ENCODE peak calls at places on chromosomes 1 and 21, in seven cellular contexts. One of them, this sample, is unnamed.

GRCh38 chr21:34191876-34192275 is 118.5 kb downstream of the MRPS6 start:
- DNase-seq in K562: no peak
- DNase-seq in A549: no peak
- DNase-seq in GM12878: no peak
- DNase-seq in HCT116: no peak
- DNase-seq in HL-60: no peak
- DNase-seq in GM23338: no peak
- DNase-seq in this sample: no peak

GRCh38 chr1:159469921-159470595 is 30.5 kb downstream of the OR10J1 start:
- DNase-seq in GM12878: no peak
- DNase-seq in HL-60: no peak
- DNase-seq in HCT116: no peak
- DNase-seq in A549: no peak
- DNase-seq in K562: no peak
- DNase-seq in GM23338: no peak
- DNase-seq in this sample: no peak

GRCh38 chr1:113980120-113980519 is 846 bp downstream of the OLFML3 start:
- DNase-seq in K562: no peak
- DNase-seq in HCT116: no peak
- DNase-seq in A549: no peak
- DNase-seq in GM23338: no peak
- DNase-seq in HL-60: no peak
- DNase-seq in GM12878: no peak
- DNase-seq in this sample: no peak

GRCh38 chr1:21270086-21270689 is 20.1 kb downstream of the ECE1 start:
- DNase-seq in A549: peak
- DNase-seq in GM23338: peak
- DNase-seq in GM12878: peak
- DNase-seq in HL-60: peak
- DNase-seq in HCT116: peak
- DNase-seq in K562: peak
- DNase-seq in this sample: peak

GRCh38 chr1:20216574-20216973 is 30.3 kb upstream of the PLA2G2C start:
- DNase-seq in HCT116: peak
- DNase-seq in K562: peak
- DNase-seq in GM12878: no peak
- DNase-seq in GM23338: peak
- DNase-seq in HL-60: no peak
- DNase-seq in A549: no peak
- DNase-seq in this sample: no peak

GRCh38 chr1:240797050-240797449 is 185.1 kb upstream of the GREM2 start:
- DNase-seq in GM12878: no peak
- DNase-seq in A549: peak
- DNase-seq in HCT116: no peak
- DNase-seq in GM23338: no peak
- DNase-seq in K562: no peak
- DNase-seq in HL-60: no peak
- DNase-seq in this sample: no peak

GRCh38 chr1:197921235-197922069 is 4.3 kb downstream of the LHX9 start:
- DNase-seq in A549: no peak
- DNase-seq in HCT116: no peak
- DNase-seq in GM12878: no peak
- DNase-seq in HL-60: no peak
- DNase-seq in GM23338: peak
- DNase-seq in K562: no peak
- DNase-seq in this sample: no peak

GRCh38 chr1:21568006-21568746 is 59.0 kb downstream of the ALPL start:
- DNase-seq in GM23338: no peak
- DNase-seq in HCT116: no peak
- DNase-seq in HL-60: no peak
- DNase-seq in A549: no peak
- DNase-seq in K562: no peak
- DNase-seq in GM12878: no peak
- DNase-seq in this sample: no peak

GRCh38 chr1:203167026-203167912 is 8.4 kb downstream of the MYBPH start:
- DNase-seq in GM23338: peak
- DNase-seq in HL-60: no peak
- DNase-seq in GM12878: no peak
- DNase-seq in A549: no peak
- DNase-seq in K562: no peak
- DNase-seq in HCT116: no peak
- DNase-seq in this sample: no peak

GRCh38 chr1:59096501-59096900 is 200.4 kb upstream of the FGGY start:
- DNase-seq in A549: no peak
- DNase-seq in GM12878: no peak
- DNase-seq in GM23338: no peak
- DNase-seq in K562: peak
- DNase-seq in HL-60: no peak
- DNase-seq in HCT116: no peak
- DNase-seq in this sample: no peak

GRCh38 chr1:165117482-165117881 is 239.0 kb downstream of the LMX1A start:
- DNase-seq in A549: no peak
- DNase-seq in GM12878: no peak
- DNase-seq in HCT116: no peak
- DNase-seq in HL-60: no peak
- DNase-seq in K562: no peak
- DNase-seq in GM23338: peak
- DNase-seq in this sample: no peak

GRCh38 chr1:7425771-7426170 is 345.3 kb upstream of the VAMP3 start:
- DNase-seq in K562: no peak
- DNase-seq in GM12878: no peak
- DNase-seq in GM23338: no peak
- DNase-seq in HL-60: no peak
- DNase-seq in A549: no peak
- DNase-seq in HCT116: no peak
- DNase-seq in this sample: no peak

GRCh38 chr1:31679676-31680230 is 24.1 kb downstream of the COL16A1 start:
- DNase-seq in K562: no peak
- DNase-seq in HL-60: no peak
- DNase-seq in HCT116: no peak
- DNase-seq in GM23338: peak
- DNase-seq in GM12878: no peak
- DNase-seq in A549: no peak
- DNase-seq in this sample: no peak

GRCh38 chr1:156592158-156592909 is 758 bp downstream of the NAXE start:
- DNase-seq in K562: no peak
- DNase-seq in A549: no peak
- DNase-seq in GM12878: no peak
- DNase-seq in GM23338: peak
- DNase-seq in HCT116: no peak
- DNase-seq in HL-60: no peak
- DNase-seq in this sample: no peak

GRCh38 chr1:205455581-205456382 is at the start of gene BLACAT1:
- DNase-seq in GM23338: peak
- DNase-seq in HCT116: no peak
- DNase-seq in K562: no peak
- DNase-seq in GM12878: no peak
- DNase-seq in HL-60: no peak
- DNase-seq in A549: no peak
- DNase-seq in this sample: no peak

GRCh38 chr1:222284466-222284865 is 263.4 kb downstream of the HHIPL2 start:
- DNase-seq in HL-60: no peak
- DNase-seq in HCT116: no peak
- DNase-seq in GM23338: no peak
- DNase-seq in GM12878: no peak
- DNase-seq in A549: no peak
- DNase-seq in K562: no peak
- DNase-seq in this sample: no peak

GRCh38 chr1:99877568-99877967 is 27.4 kb downstream of the AGL start:
- DNase-seq in K562: peak
- DNase-seq in HCT116: no peak
- DNase-seq in GM12878: no peak
- DNase-seq in GM23338: no peak
- DNase-seq in A549: no peak
- DNase-seq in HL-60: no peak
- DNase-seq in this sample: no peak

GRCh38 chr1:171674443-171675405 is 22.2 kb upstream of the MYOC start:
- DNase-seq in HCT116: no peak
- DNase-seq in GM12878: no peak
- DNase-seq in HL-60: no peak
- DNase-seq in K562: no peak
- DNase-seq in A549: no peak
- DNase-seq in GM23338: no peak
- DNase-seq in this sample: no peak

GRCh38 chr1:45643978-45644377 is 20.1 kb upstream of the CCDC17 start:
- DNase-seq in GM12878: no peak
- DNase-seq in HCT116: peak
- DNase-seq in GM23338: peak
- DNase-seq in K562: no peak
- DNase-seq in A549: no peak
- DNase-seq in HL-60: no peak
- DNase-seq in this sample: no peak

GRCh38 chr1:150186789-150187559 is 37.3 kb downstream of the PLEKHO1 start:
- DNase-seq in HCT116: peak
- DNase-seq in A549: peak
- DNase-seq in K562: peak
- DNase-seq in HL-60: peak
- DNase-seq in GM12878: no peak
- DNase-seq in GM23338: peak
- DNase-seq in this sample: peak

GRCh38 chr1:21152423-21153100 is 24.1 kb downstream of the EIF4G3 start:
- DNase-seq in GM12878: no peak
- DNase-seq in HL-60: no peak
- DNase-seq in A549: no peak
- DNase-seq in HCT116: no peak
- DNase-seq in GM23338: no peak
- DNase-seq in K562: no peak
- DNase-seq in this sample: no peak

GRCh38 chr1:196063307-196063706 is 544.9 kb downstream of the KCNT2 start:
- DNase-seq in HCT116: peak
- DNase-seq in A549: no peak
- DNase-seq in HL-60: no peak
- DNase-seq in GM23338: no peak
- DNase-seq in GM12878: no peak
- DNase-seq in K562: no peak
- DNase-seq in this sample: no peak

GRCh38 chr1:196060539-196060938 is 547.7 kb downstream of the KCNT2 start:
- DNase-seq in HCT116: no peak
- DNase-seq in HL-60: no peak
- DNase-seq in GM12878: no peak
- DNase-seq in GM23338: no peak
- DNase-seq in A549: no peak
- DNase-seq in K562: no peak
- DNase-seq in this sample: no peak

GRCh38 chr1:196059210-196059609 is 549.0 kb downstream of the KCNT2 start:
- DNase-seq in HCT116: no peak
- DNase-seq in GM23338: no peak
- DNase-seq in GM12878: no peak
- DNase-seq in K562: peak
- DNase-seq in HL-60: no peak
- DNase-seq in A549: no peak
- DNase-seq in this sample: no peak

GRCh38 chr1:196063952-196064351 is 544.3 kb downstream of the KCNT2 start:
- DNase-seq in GM12878: no peak
- DNase-seq in K562: no peak
- DNase-seq in HL-60: no peak
- DNase-seq in HCT116: no peak
- DNase-seq in A549: no peak
- DNase-seq in GM23338: no peak
- DNase-seq in this sample: no peak
- H3K27ac ChIP-seq in GM12878: no peak
- H3K27ac ChIP-seq in K562: no peak
- H3K27ac ChIP-seq in HL-60: no peak
- H3K27ac ChIP-seq in HCT116: no peak
- H3K27ac ChIP-seq in A549: peak
- H3K27ac ChIP-seq in GM23338: no peak
- H3K27ac ChIP-seq in this sample: no peak

GRCh38 chr1:56525463-56526155 is 53.8 kb downstream of the PLPP3 start:
- DNase-seq in GM12878: peak
- DNase-seq in HL-60: peak
- DNase-seq in A549: no peak
- DNase-seq in K562: no peak
- DNase-seq in HCT116: no peak
- DNase-seq in GM23338: no peak
- DNase-seq in this sample: no peak
- TF ChIP-seq REST in GM12878: no peak
- TF ChIP-seq REST in HL-60: no peak
- TF ChIP-seq REST in A549: no peak
- TF ChIP-seq REST in K562: no peak
- TF ChIP-seq REST in HCT116: no peak
- TF ChIP-seq REST in GM23338: no peak
- TF ChIP-seq REST in this sample: no peak

GRCh38 chr1:86395771-86396502 is at the start of gene ODF2L:
- DNase-seq in GM23338: peak
- DNase-seq in HCT116: peak
- DNase-seq in GM12878: peak
- DNase-seq in K562: peak
- DNase-seq in HL-60: no peak
- DNase-seq in A549: peak
- DNase-seq in this sample: peak

GRCh38 chr1:86394416-86394815 is 1.7 kb downstream of the ODF2L start:
- DNase-seq in GM23338: no peak
- DNase-seq in K562: no peak
- DNase-seq in HCT116: no peak
- DNase-seq in GM12878: no peak
- DNase-seq in A549: no peak
- DNase-seq in HL-60: no peak
- DNase-seq in this sample: no peak

DNA sequence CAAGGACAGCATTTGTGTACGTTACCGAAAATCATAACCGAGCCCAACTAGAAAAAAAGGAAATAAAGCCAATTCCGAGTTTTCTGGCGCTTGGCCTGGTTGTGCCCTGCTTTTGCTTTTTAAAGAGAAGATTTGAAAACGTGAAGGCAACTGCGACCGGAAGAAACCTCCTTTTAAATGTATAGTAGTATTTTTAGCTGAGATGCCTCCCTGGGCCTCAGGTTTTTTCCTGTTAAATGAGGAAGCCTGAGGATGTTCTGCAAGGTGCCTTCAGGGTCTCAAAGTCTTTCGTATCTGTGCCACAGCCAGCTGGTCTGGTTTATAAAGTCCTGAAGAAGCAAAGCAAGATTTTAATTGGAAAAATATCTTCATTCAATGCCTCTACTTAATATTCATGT is 379 bp upstream of the ODF2L start:
- DNase-seq in HL-60: no peak
- DNase-seq in A549: no peak
- DNase-seq in GM12878: no peak
- DNase-seq in K562: no peak
- DNase-seq in GM23338: peak
- DNase-seq in HCT116: no peak
- DNase-seq in this sample: no peak
- H3K27ac ChIP-seq in HL-60: peak
- H3K27ac ChIP-seq in A549: peak
- H3K27ac ChIP-seq in GM12878: peak
- H3K27ac ChIP-seq in K562: no peak
- H3K27ac ChIP-seq in GM23338: peak
- H3K27ac ChIP-seq in HCT116: peak
- H3K27ac ChIP-seq in this sample: peak

DNA sequence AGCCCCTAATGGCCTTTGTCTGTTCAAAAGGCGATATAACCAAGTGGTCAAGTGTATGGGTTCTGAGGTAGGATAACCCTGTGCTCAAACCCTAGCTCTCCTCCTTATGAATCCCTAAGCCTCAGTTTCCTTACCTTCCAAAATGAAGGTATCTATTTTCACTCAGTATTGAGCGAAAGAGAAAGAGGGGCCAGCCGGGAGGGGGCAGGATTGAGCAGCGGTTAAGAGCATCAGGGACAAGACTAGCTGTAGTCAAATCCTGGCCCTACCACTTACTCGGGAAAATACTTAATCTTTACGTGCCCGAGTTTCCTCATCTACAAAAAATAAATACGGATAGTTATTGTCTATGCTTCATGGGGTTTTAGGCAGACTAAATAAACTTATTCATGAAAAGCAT is 25.7 kb downstream of the LY9 start:
- DNase-seq in K562: peak
- DNase-seq in GM23338: peak
- DNase-seq in HCT116: no peak
- DNase-seq in HL-60: no peak
- DNase-seq in A549: no peak
- DNase-seq in GM12878: no peak
- DNase-seq in this sample: no peak
- TF ChIP-seq REST in K562: no peak
- TF ChIP-seq REST in GM23338: no peak
- TF ChIP-seq REST in HCT116: no peak
- TF ChIP-seq REST in HL-60: no peak
- TF ChIP-seq REST in A549: no peak
- TF ChIP-seq REST in GM12878: no peak
- TF ChIP-seq REST in this sample: no peak